ENCODE peak calls at places on chromosomes 2 and 18, in six cellular contexts. E is K562, G is upper lobe of left lung, V is HepG2, M is HCT116, O is GM12878. P is an unnamed sample.

GRCh38 chr2:113831156-113831555 is 58.7 kb upstream of the ACTR3 start:
- ATAC-seq in E (peak), G (no peak), V (no peak), M (no peak), O (no peak), P (no peak)

GRCh38 chr2:200479617-200480292 is 30.1 kb downstream of the KCTD18 start:
- ATAC-seq in E (no peak), G (no peak), V (no peak), M (no peak), O (no peak), P (peak)

GRCh38 chr2:10795508-10796046 is 17.0 kb downstream of the PDIA6 start:
- ATAC-seq in E (peak), G (no peak), V (no peak), M (no peak), O (no peak), P (no peak)

GRCh38 chr2:236034974-236035373 is 133.2 kb downstream of the GBX2 start:
- ATAC-seq in E (no peak), G (no peak), V (peak), M (no peak), O (no peak), P (no peak)

GRCh38 chr2:128732976-128733431 is 414.3 kb upstream of the HS6ST1 start:
- ATAC-seq in E (no peak), G (peak), V (no peak), M (no peak), O (peak), P (peak)

GRCh38 chr2:97654791-97655190 is 8.9 kb downstream of the COX5B start:
- ATAC-seq in E (peak), G (no peak), V (no peak), M (no peak), O (peak), P (no peak)

GRCh38 chr2:113877651-113878594 is 12.0 kb upstream of the ACTR3 start:
- ATAC-seq in E (peak), G (peak), V (peak), M (peak), O (peak), P (no peak)

GRCh38 chr18:29271496-29271895 is 1094.6 kb upstream of the CDH2 start:
- ATAC-seq in E (no peak), G (no peak), V (no peak), M (no peak), O (no peak), P (no peak)

GRCh38 chr2:188776634-188777033 is 197.5 kb upstream of the COL3A1 start:
- ATAC-seq in E (no peak), G (no peak), V (no peak), M (peak), O (no peak), P (no peak)

GRCh38 chr18:56278643-56279042 is 359.7 kb downstream of the TXNL1 start:
- ATAC-seq in E (no peak), G (no peak), V (no peak), M (no peak), O (no peak), P (no peak)
- H3K4me3 ChIP-seq in E (no peak), G (no peak), V (no peak), M (no peak), O (no peak), P (no peak)

GRCh38 chr2:239596792-239597191 is 196.0 kb upstream of the HDAC4 start:
- ATAC-seq in E (no peak), G (no peak), V (no peak), M (no peak), O (no peak), P (no peak)
- TF ChIP-seq POLR2AphosphoS5 in E (no peak), G (no peak), V (no peak), M (no peak), O (no peak), P (no peak)

GRCh38 chr2:152418688-152419087 is 83.7 kb downstream of the FMNL2 start:
- ATAC-seq in E (no peak), G (no peak), V (no peak), M (no peak), O (no peak), P (no peak)

GRCh38 chr2:152419944-152420813 is 85.2 kb downstream of the FMNL2 start:
- ATAC-seq in E (no peak), G (no peak), V (no peak), M (no peak), O (peak), P (no peak)

GRCh38 chr2:152423684-152424083 is 88.7 kb downstream of the FMNL2 start:
- ATAC-seq in E (no peak), G (no peak), V (no peak), M (no peak), O (no peak), P (no peak)

GRCh38 chr2:152420923-152421322 is 85.9 kb downstream of the FMNL2 start:
- ATAC-seq in E (no peak), G (peak), V (no peak), M (no peak), O (peak), P (no peak)

GRCh38 chr2:152421521-152422367 is 86.8 kb downstream of the FMNL2 start:
- ATAC-seq in E (peak), G (peak), V (peak), M (peak), O (peak), P (peak)
- TF ChIP-seq POLR2A in E (no peak), G (no peak), V (no peak), M (no peak), O (no peak), P (no peak)

GRCh38 chr18:2569338-2570207 is 1.7 kb downstream of the METTL4 start:
- ATAC-seq in E (peak), G (no peak), V (no peak), M (no peak), O (no peak), P (no peak)
- H3K4me3 ChIP-seq in E (peak), G (no peak), V (peak), M (peak), O (peak), P (no peak)